ENCODE peak calls at places on chromosome 3, in seven cellular contexts. Y, K, U, Q, W, N and L are unnamed samples.
A peak's percentile ranks its signal among the peaks of the same experiment; 100 is the strongest.

GRCh38 chr3:4720316-4721075 is 227.3 kb downstream of the ITPR1 start:
- DNase-seq in N (no peak), K (peak; percentile 71), Q (no peak), Y (no peak), W (no peak), U (peak; percentile 50), L (no peak)

GRCh38 chr3:31361391-31362273 is 171.1 kb upstream of the STT3B start:
- DNase-seq in K (peak; percentile 39), Y (no peak), W (no peak), Q (no peak), U (no peak), N (peak; percentile 51), L (no peak)

GRCh38 chr3:159765025-159765859 is 223.4 kb upstream of the IL12A start:
- DNase-seq in N (peak; percentile 86), W (no peak), Q (no peak), Y (no peak), U (peak; percentile 83), K (peak; percentile 93), L (no peak)

GRCh38 chr3:30162579-30162978 is 443.8 kb upstream of the TGFBR2 start:
- DNase-seq in W (no peak), K (peak; percentile 88), Y (no peak), Q (no peak), U (no peak), N (no peak), L (no peak)

GRCh38 chr3:46368569-46368968 is 2.2 kb upstream of the CCR5 start:
- DNase-seq in W (peak; percentile 49), Y (peak; percentile 40), Q (no peak), U (no peak), N (no peak), K (no peak), L (peak; percentile 94)

GRCh38 chr3:157099337-157100078 is 60.4 kb downstream of the CCNL1 start:
- DNase-seq in Q (no peak), K (no peak), W (no peak), U (no peak), N (no peak), Y (no peak), L (no peak)

GRCh38 chr3:154540950-154541604 is 111.1 kb upstream of the GPR149 start:
- DNase-seq in Y (no peak), Q (no peak), W (no peak), K (peak; percentile 25), N (no peak), U (no peak), L (no peak)

GRCh38 chr3:106877632-106878031 is 499.6 kb upstream of the CCDC54 start:
- DNase-seq in N (no peak), U (no peak), W (no peak), K (no peak), Y (no peak), Q (no peak), L (no peak)

GRCh38 chr3:160577551-160578195 is 12.3 kb upstream of the KPNA4 start:
- DNase-seq in W (no peak), Y (no peak), U (no peak), Q (no peak), K (peak; percentile 23), N (no peak), L (no peak)

GRCh38 chr3:42118762-42119361 is 27.7 kb downstream of the TRAK1 start:
- DNase-seq in Y (no peak), K (no peak), W (no peak), N (peak; percentile 55), U (peak; percentile 71), Q (no peak), L (no peak)

GRCh38 chr3:138470687-138471086 is 36.3 kb downstream of the ESYT3 start:
- DNase-seq in U (no peak), Y (no peak), N (no peak), K (no peak), Q (no peak), W (no peak), L (no peak)

GRCh38 chr3:63387568-63387967 is 109.5 kb downstream of the SYNPR start:
- DNase-seq in W (no peak), N (no peak), K (no peak), Y (no peak), U (no peak), Q (no peak), L (no peak)

GRCh38 chr3:126540342-126540849 is 16.4 kb downstream of the CHST13 start:
- DNase-seq in U (no peak), K (peak; percentile 80), Q (no peak), Y (no peak), W (no peak), N (peak; percentile 60), L (peak; percentile 85)

GRCh38 chr3:133472242-133472641 is 72.4 kb downstream of the BFSP2 start:
- DNase-seq in Q (no peak), W (no peak), K (no peak), U (no peak), N (no peak), Y (no peak), L (no peak)

GRCh38 chr3:9349321-9350117 is 13.3 kb upstream of the THUMPD3 start:
- DNase-seq in Y (no peak), W (no peak), Q (no peak), K (peak; percentile 82), N (no peak), U (no peak), L (no peak)

GRCh38 chr3:155001289-155002007 is 78.7 kb upstream of the MME start:
- DNase-seq in Q (no peak), Y (no peak), N (no peak), W (no peak), U (no peak), K (no peak), L (no peak)

GRCh38 chr3:111963424-111963823 is 15.4 kb upstream of the ABHD10 start:
- DNase-seq in N (peak; percentile 59), Y (no peak), U (no peak), W (no peak), Q (no peak), K (peak; percentile 49), L (no peak)

GRCh38 chr3:193902557-193903256 is 233.2 kb upstream of the HES1 start:
- DNase-seq in Q (no peak), U (peak; percentile 36), K (no peak), Y (no peak), W (no peak), N (no peak), L (no peak)

GRCh38 chr3:196868297-196868661 is 559 bp downstream of the SENP5 start:
- DNase-seq in W (peak; percentile 0), Q (no peak), Y (peak; percentile 31), U (no peak), K (no peak), N (peak; percentile 4), L (peak; percentile 45)

GRCh38 chr3:72100062-72100511 is 315.1 kb upstream of the PROK2 start:
- DNase-seq in K (no peak), Y (no peak), N (no peak), Q (no peak), U (peak; percentile 69), W (no peak), L (peak; percentile 70)

GRCh38 chr3:182713743-182714517 is 79.4 kb upstream of the ATP11B start:
- DNase-seq in U (peak; percentile 35), N (peak; percentile 67), Y (no peak), Q (peak; percentile 77), W (no peak), K (peak; percentile 29), L (no peak)

GRCh38 chr3:148866261-148866660 is 1.2 kb downstream of the CPA3 start:
- DNase-seq in U (no peak), W (no peak), K (peak; percentile 15), N (no peak), Q (no peak), Y (no peak), L (no peak)

GRCh38 chr3:15043772-15044171 is 21.3 kb downstream of the MRPS25 start:
- DNase-seq in Y (no peak), N (no peak), K (no peak), W (no peak), U (no peak), Q (no peak), L (no peak)

GRCh38 chr3:183253961-183254815 is 1.1 kb downstream of the B3GNT5 start:
- DNase-seq in N (peak; percentile 19), Q (no peak), K (no peak), W (no peak), U (peak; percentile 83), Y (peak; percentile 42), L (peak; percentile 58)

GRCh38 chr3:28915711-28916481 is 365.0 kb upstream of the RBMS3 start:
- DNase-seq in Y (no peak), W (no peak), U (peak; percentile 30), N (no peak), K (peak; percentile 91), Q (no peak), L (no peak)

GRCh38 chr3:160449660-160450598 is at the start of gene TRIM59:
- DNase-seq in W (peak; percentile 94), N (peak; percentile 90), Y (peak; percentile 97), Q (peak; percentile 12), K (peak; percentile 88), U (peak; percentile 96), L (peak; percentile 95)

GRCh38 chr3:66536791-66537190 is 36.0 kb upstream of the LRIG1 start:
- DNase-seq in N (no peak), Y (no peak), W (no peak), Q (no peak), K (no peak), U (no peak), L (no peak)

GRCh38 chr3:43970351-43970750 is 271.3 kb upstream of the TOPAZ1 start:
- DNase-seq in Q (no peak), U (no peak), W (no peak), K (no peak), Y (no peak), N (no peak), L (no peak)

GRCh38 chr3:51937014-51937413 is 4.7 kb downstream of the RRP9 start:
- DNase-seq in N (no peak), U (no peak), W (no peak), Y (no peak), K (no peak), Q (no peak), L (no peak)